ENCODE peak calls at places on chromosome 3, in ten cellular contexts. One of them, this sample, is unnamed.

GRCh38 chr3:13707456-13707855 is 158.5 kb downstream of the FBLN2 start:
- DNase-seq in A549: no peak
- DNase-seq in left ventricle myocardium inferior: no peak
- DNase-seq in fibroblast of the aortic adventitia: no peak
- DNase-seq in foreskin fibroblast: no peak
- DNase-seq in neural progenitor cell: no peak
- DNase-seq in cardiac muscle cell: no peak
- DNase-seq in foreskin keratinocyte: no peak
- DNase-seq in lower lobe of right lung: no peak
- DNase-seq in thoracic aorta: no peak
- DNase-seq in this sample: no peak

GRCh38 chr3:8658326-8659212 is 14.0 kb upstream of the SSUH2 start:
- DNase-seq in A549: peak; percentile 81
- DNase-seq in left ventricle myocardium inferior: peak; percentile 85
- DNase-seq in fibroblast of the aortic adventitia: peak; percentile 92
- DNase-seq in foreskin fibroblast: no peak
- DNase-seq in neural progenitor cell: no peak
- DNase-seq in cardiac muscle cell: peak; percentile 92
- DNase-seq in foreskin keratinocyte: peak; percentile 31
- DNase-seq in lower lobe of right lung: peak; percentile 88
- DNase-seq in thoracic aorta: peak; percentile 86
- DNase-seq in this sample: peak; percentile 67

GRCh38 chr3:13764161-13764560 is 115.7 kb downstream of the WNT7A start:
- DNase-seq in A549: no peak
- DNase-seq in left ventricle myocardium inferior: no peak
- DNase-seq in fibroblast of the aortic adventitia: no peak
- DNase-seq in foreskin fibroblast: no peak
- DNase-seq in neural progenitor cell: no peak
- DNase-seq in cardiac muscle cell: no peak
- DNase-seq in foreskin keratinocyte: no peak
- DNase-seq in lower lobe of right lung: no peak
- DNase-seq in thoracic aorta: no peak
- DNase-seq in this sample: no peak

GRCh38 chr3:126807795-126808194 is 103.8 kb downstream of the CHCHD6 start:
- DNase-seq in A549: no peak
- DNase-seq in left ventricle myocardium inferior: no peak
- DNase-seq in fibroblast of the aortic adventitia: no peak
- DNase-seq in foreskin fibroblast: peak; percentile 16
- DNase-seq in neural progenitor cell: no peak
- DNase-seq in cardiac muscle cell: no peak
- DNase-seq in foreskin keratinocyte: no peak
- DNase-seq in lower lobe of right lung: no peak
- DNase-seq in thoracic aorta: no peak
- DNase-seq in this sample: no peak

GRCh38 chr3:126914226-126914625 is 68.7 kb upstream of the PLXNA1 start:
- DNase-seq in A549: no peak
- DNase-seq in left ventricle myocardium inferior: no peak
- DNase-seq in fibroblast of the aortic adventitia: no peak
- DNase-seq in foreskin fibroblast: no peak
- DNase-seq in neural progenitor cell: no peak
- DNase-seq in cardiac muscle cell: no peak
- DNase-seq in foreskin keratinocyte: no peak
- DNase-seq in lower lobe of right lung: no peak
- DNase-seq in thoracic aorta: no peak
- DNase-seq in this sample: no peak

GRCh38 chr3:70383360-70383831 is 71.0 kb upstream of the MDFIC2 start:
- DNase-seq in A549: no peak
- DNase-seq in left ventricle myocardium inferior: no peak
- DNase-seq in fibroblast of the aortic adventitia: no peak
- DNase-seq in foreskin fibroblast: no peak
- DNase-seq in neural progenitor cell: no peak
- DNase-seq in cardiac muscle cell: no peak
- DNase-seq in foreskin keratinocyte: peak; percentile 64
- DNase-seq in lower lobe of right lung: no peak
- DNase-seq in thoracic aorta: no peak
- DNase-seq in this sample: no peak

GRCh38 chr3:48432411-48433371 is 2.8 kb upstream of the PLXNB1 start:
- DNase-seq in A549: peak; percentile 53
- DNase-seq in left ventricle myocardium inferior: no peak
- DNase-seq in fibroblast of the aortic adventitia: no peak
- DNase-seq in foreskin fibroblast: no peak
- DNase-seq in neural progenitor cell: peak; percentile 76
- DNase-seq in cardiac muscle cell: no peak
- DNase-seq in foreskin keratinocyte: peak; percentile 80
- DNase-seq in lower lobe of right lung: no peak
- DNase-seq in thoracic aorta: no peak
- DNase-seq in this sample: peak; percentile 19

GRCh38 chr3:42670051-42670576 is 15.2 kb upstream of the KLHL40 start:
- DNase-seq in A549: no peak
- DNase-seq in left ventricle myocardium inferior: no peak
- DNase-seq in fibroblast of the aortic adventitia: no peak
- DNase-seq in foreskin fibroblast: no peak
- DNase-seq in neural progenitor cell: no peak
- DNase-seq in cardiac muscle cell: no peak
- DNase-seq in foreskin keratinocyte: no peak
- DNase-seq in lower lobe of right lung: no peak
- DNase-seq in thoracic aorta: no peak
- DNase-seq in this sample: no peak

GRCh38 chr3:9884555-9885165 is 4.6 kb upstream of the CIDEC start:
- DNase-seq in A549: peak; percentile 93
- DNase-seq in left ventricle myocardium inferior: no peak
- DNase-seq in fibroblast of the aortic adventitia: peak; percentile 83
- DNase-seq in foreskin fibroblast: peak; percentile 85
- DNase-seq in neural progenitor cell: no peak
- DNase-seq in cardiac muscle cell: no peak
- DNase-seq in foreskin keratinocyte: peak; percentile 88
- DNase-seq in lower lobe of right lung: no peak
- DNase-seq in thoracic aorta: no peak
- DNase-seq in this sample: no peak

GRCh38 chr3:142081178-142081577 is 68.2 kb downstream of the TFDP2 start:
- DNase-seq in A549: no peak
- DNase-seq in left ventricle myocardium inferior: no peak
- DNase-seq in fibroblast of the aortic adventitia: no peak
- DNase-seq in foreskin fibroblast: no peak
- DNase-seq in neural progenitor cell: no peak
- DNase-seq in cardiac muscle cell: no peak
- DNase-seq in foreskin keratinocyte: no peak
- DNase-seq in lower lobe of right lung: no peak
- DNase-seq in thoracic aorta: no peak
- DNase-seq in this sample: no peak

GRCh38 chr3:150761831-150762661 is 923 bp downstream of the SIAH2 start:
- DNase-seq in A549: peak; percentile 65
- DNase-seq in left ventricle myocardium inferior: peak; percentile 40
- DNase-seq in fibroblast of the aortic adventitia: peak; percentile 64
- DNase-seq in foreskin fibroblast: peak; percentile 46
- DNase-seq in neural progenitor cell: peak; percentile 79
- DNase-seq in cardiac muscle cell: peak; percentile 69
- DNase-seq in foreskin keratinocyte: no peak
- DNase-seq in lower lobe of right lung: peak; percentile 62
- DNase-seq in thoracic aorta: no peak
- DNase-seq in this sample: peak; percentile 53

GRCh38 chr3:150762662-150763121 is 277 bp downstream of the SIAH2 start:
- DNase-seq in A549: no peak
- DNase-seq in left ventricle myocardium inferior: no peak
- DNase-seq in fibroblast of the aortic adventitia: no peak
- DNase-seq in foreskin fibroblast: no peak
- DNase-seq in neural progenitor cell: no peak
- DNase-seq in cardiac muscle cell: no peak
- DNase-seq in foreskin keratinocyte: no peak
- DNase-seq in lower lobe of right lung: no peak
- DNase-seq in thoracic aorta: no peak
- DNase-seq in this sample: no peak

GRCh38 chr3:150759319-150759718 is 3.6 kb downstream of the SIAH2 start:
- DNase-seq in A549: no peak
- DNase-seq in left ventricle myocardium inferior: no peak
- DNase-seq in fibroblast of the aortic adventitia: no peak
- DNase-seq in foreskin fibroblast: no peak
- DNase-seq in neural progenitor cell: no peak
- DNase-seq in cardiac muscle cell: no peak
- DNase-seq in foreskin keratinocyte: peak; percentile 86
- DNase-seq in lower lobe of right lung: no peak
- DNase-seq in thoracic aorta: no peak
- DNase-seq in this sample: no peak

GRCh38 chr3:150759947-150760346 is 3.0 kb downstream of the SIAH2 start:
- DNase-seq in A549: no peak
- DNase-seq in left ventricle myocardium inferior: no peak
- DNase-seq in fibroblast of the aortic adventitia: no peak
- DNase-seq in foreskin fibroblast: no peak
- DNase-seq in neural progenitor cell: no peak
- DNase-seq in cardiac muscle cell: no peak
- DNase-seq in foreskin keratinocyte: no peak
- DNase-seq in lower lobe of right lung: no peak
- DNase-seq in thoracic aorta: no peak
- DNase-seq in this sample: no peak

DNA sequence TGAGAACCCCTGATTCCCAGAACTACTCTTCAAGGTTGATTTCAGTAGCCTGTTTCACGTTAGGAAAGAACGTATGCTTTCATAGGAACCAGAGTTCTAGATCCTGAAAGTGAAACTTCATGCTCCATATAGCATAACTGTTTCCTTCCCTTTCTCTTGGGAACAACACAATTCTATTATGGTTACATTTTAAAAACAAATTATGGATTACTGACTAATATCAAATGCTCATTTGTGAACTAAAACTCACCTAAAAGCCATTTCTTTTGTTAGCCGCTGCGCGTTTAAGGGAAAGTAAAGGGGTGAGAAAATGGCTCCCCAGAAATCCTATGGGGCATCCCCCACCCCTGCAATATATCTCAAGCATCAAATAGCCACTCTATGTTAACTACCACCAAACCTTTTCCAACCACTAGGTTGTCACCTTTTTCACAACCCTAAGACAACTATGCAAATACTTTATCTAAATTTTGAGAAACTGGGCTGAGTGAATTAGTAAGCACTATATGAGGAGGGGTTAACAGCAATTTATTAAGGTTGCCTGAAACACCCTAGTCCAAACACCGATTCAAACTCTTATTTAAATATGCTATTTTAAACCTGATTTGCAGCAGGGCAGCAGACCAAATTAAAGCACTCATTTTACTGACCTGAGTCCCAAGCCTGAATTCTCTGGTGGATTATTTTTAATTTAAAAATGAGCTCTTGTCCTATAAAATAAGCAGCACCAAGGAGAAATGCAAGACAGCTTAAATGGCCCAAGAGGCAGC is 2.4 kb downstream of the SIAH2 start:
- DNase-seq in A549: no peak
- DNase-seq in left ventricle myocardium inferior: no peak
- DNase-seq in fibroblast of the aortic adventitia: no peak
- DNase-seq in foreskin fibroblast: no peak
- DNase-seq in neural progenitor cell: no peak
- DNase-seq in cardiac muscle cell: no peak
- DNase-seq in foreskin keratinocyte: no peak
- DNase-seq in lower lobe of right lung: no peak
- DNase-seq in thoracic aorta: no peak
- DNase-seq in this sample: no peak
- TF ChIP-seq CTCF in A549: no peak
- TF ChIP-seq CTCF in left ventricle myocardium inferior: no peak
- TF ChIP-seq CTCF in fibroblast of the aortic adventitia: no peak
- TF ChIP-seq CTCF in foreskin fibroblast: no peak
- TF ChIP-seq CTCF in neural progenitor cell: no peak
- TF ChIP-seq CTCF in cardiac muscle cell: no peak
- TF ChIP-seq CTCF in foreskin keratinocyte: no peak
- TF ChIP-seq CTCF in lower lobe of right lung: no peak
- TF ChIP-seq CTCF in thoracic aorta: no peak
- TF ChIP-seq CTCF in this sample: no peak

GRCh38 chr3:103057477-103057876 is 622.7 kb downstream of the ZPLD1 start:
- DNase-seq in A549: no peak
- DNase-seq in left ventricle myocardium inferior: no peak
- DNase-seq in fibroblast of the aortic adventitia: no peak
- DNase-seq in foreskin fibroblast: no peak
- DNase-seq in neural progenitor cell: no peak
- DNase-seq in cardiac muscle cell: no peak
- DNase-seq in foreskin keratinocyte: no peak
- DNase-seq in lower lobe of right lung: no peak
- DNase-seq in thoracic aorta: no peak
- DNase-seq in this sample: no peak

GRCh38 chr3:103059481-103059880 is 624.7 kb downstream of the ZPLD1 start:
- DNase-seq in A549: no peak
- DNase-seq in left ventricle myocardium inferior: no peak
- DNase-seq in fibroblast of the aortic adventitia: no peak
- DNase-seq in foreskin fibroblast: no peak
- DNase-seq in neural progenitor cell: no peak
- DNase-seq in cardiac muscle cell: no peak
- DNase-seq in foreskin keratinocyte: no peak
- DNase-seq in lower lobe of right lung: no peak
- DNase-seq in thoracic aorta: no peak
- DNase-seq in this sample: no peak

GRCh38 chr3:103056552-103056951 is 621.7 kb downstream of the ZPLD1 start:
- DNase-seq in A549: no peak
- DNase-seq in left ventricle myocardium inferior: no peak
- DNase-seq in fibroblast of the aortic adventitia: no peak
- DNase-seq in foreskin fibroblast: no peak
- DNase-seq in neural progenitor cell: no peak
- DNase-seq in cardiac muscle cell: no peak
- DNase-seq in foreskin keratinocyte: no peak
- DNase-seq in lower lobe of right lung: no peak
- DNase-seq in thoracic aorta: no peak
- DNase-seq in this sample: peak; percentile 11

GRCh38 chr3:103055021-103055420 is 620.2 kb downstream of the ZPLD1 start:
- DNase-seq in A549: no peak
- DNase-seq in left ventricle myocardium inferior: no peak
- DNase-seq in fibroblast of the aortic adventitia: no peak
- DNase-seq in foreskin fibroblast: no peak
- DNase-seq in neural progenitor cell: no peak
- DNase-seq in cardiac muscle cell: no peak
- DNase-seq in foreskin keratinocyte: no peak
- DNase-seq in lower lobe of right lung: no peak
- DNase-seq in thoracic aorta: no peak
- DNase-seq in this sample: no peak

GRCh38 chr3:103056953-103057450 is 622.2 kb downstream of the ZPLD1 start:
- DNase-seq in A549: no peak
- DNase-seq in left ventricle myocardium inferior: no peak
- DNase-seq in fibroblast of the aortic adventitia: no peak
- DNase-seq in foreskin fibroblast: no peak
- DNase-seq in neural progenitor cell: no peak
- DNase-seq in cardiac muscle cell: no peak
- DNase-seq in foreskin keratinocyte: no peak
- DNase-seq in lower lobe of right lung: no peak
- DNase-seq in thoracic aorta: no peak
- DNase-seq in this sample: no peak
- TF ChIP-seq CTCF in A549: no peak
- TF ChIP-seq CTCF in left ventricle myocardium inferior: no peak
- TF ChIP-seq CTCF in fibroblast of the aortic adventitia: no peak
- TF ChIP-seq CTCF in foreskin fibroblast: no peak
- TF ChIP-seq CTCF in neural progenitor cell: no peak
- TF ChIP-seq CTCF in cardiac muscle cell: no peak
- TF ChIP-seq CTCF in foreskin keratinocyte: no peak
- TF ChIP-seq CTCF in lower lobe of right lung: no peak
- TF ChIP-seq CTCF in thoracic aorta: no peak
- TF ChIP-seq CTCF in this sample: no peak

GRCh38 chr3:64223809-64224570 is 1.3 kb downstream of the PRICKLE2 start:
- DNase-seq in A549: peak; percentile 68
- DNase-seq in left ventricle myocardium inferior: no peak
- DNase-seq in fibroblast of the aortic adventitia: peak; percentile 80
- DNase-seq in foreskin fibroblast: peak; percentile 68
- DNase-seq in neural progenitor cell: peak; percentile 19
- DNase-seq in cardiac muscle cell: no peak
- DNase-seq in foreskin keratinocyte: no peak
- DNase-seq in lower lobe of right lung: no peak
- DNase-seq in thoracic aorta: no peak
- DNase-seq in this sample: no peak
- TF ChIP-seq CTCF in A549: peak; percentile 45
- TF ChIP-seq CTCF in left ventricle myocardium inferior: peak; percentile 24
- TF ChIP-seq CTCF in fibroblast of the aortic adventitia: peak; percentile 22
- TF ChIP-seq CTCF in foreskin fibroblast: peak; percentile 25
- TF ChIP-seq CTCF in neural progenitor cell: no peak
- TF ChIP-seq CTCF in cardiac muscle cell: peak; percentile 15
- TF ChIP-seq CTCF in foreskin keratinocyte: peak; percentile 43
- TF ChIP-seq CTCF in lower lobe of right lung: no peak
- TF ChIP-seq CTCF in thoracic aorta: no peak
- TF ChIP-seq CTCF in this sample: peak; percentile 28

GRCh38 chr3:143138948-143139347 is 19.4 kb downstream of the CHST2 start:
- DNase-seq in A549: no peak
- DNase-seq in left ventricle myocardium inferior: no peak
- DNase-seq in fibroblast of the aortic adventitia: no peak
- DNase-seq in foreskin fibroblast: no peak
- DNase-seq in neural progenitor cell: no peak
- DNase-seq in cardiac muscle cell: no peak
- DNase-seq in foreskin keratinocyte: no peak
- DNase-seq in lower lobe of right lung: no peak
- DNase-seq in thoracic aorta: no peak
- DNase-seq in this sample: no peak
- TF ChIP-seq CTCF in A549: no peak
- TF ChIP-seq CTCF in left ventricle myocardium inferior: no peak
- TF ChIP-seq CTCF in fibroblast of the aortic adventitia: no peak
- TF ChIP-seq CTCF in foreskin fibroblast: no peak
- TF ChIP-seq CTCF in neural progenitor cell: no peak
- TF ChIP-seq CTCF in cardiac muscle cell: no peak
- TF ChIP-seq CTCF in foreskin keratinocyte: no peak
- TF ChIP-seq CTCF in lower lobe of right lung: no peak
- TF ChIP-seq CTCF in thoracic aorta: no peak
- TF ChIP-seq CTCF in this sample: no peak